ENCODE peak calls at places on chromosomes 2 and 18, in seven cellular contexts. W is K562, H is H1, F is HCT116, A is GM12878, J is HepG2, K is SK-N-SH. O is an unnamed sample.

GRCh38 chr2:145652992-145653545 is 1133.2 kb upstream of the ZEB2 start:
- DNase-seq in W (no peak), J (no peak), F (no peak), A (no peak), H (no peak), K (no peak), O (no peak)

GRCh38 chr2:25794544-25795276 is 83.6 kb downstream of the ASXL2 start:
- DNase-seq in W (no peak), F (no peak), J (no peak), K (no peak), A (peak), H (no peak), O (no peak)

GRCh38 chr18:24023185-24023814 is 8.7 kb downstream of the TTC39C start:
- DNase-seq in W (no peak), K (peak), F (no peak), J (peak), H (no peak), A (no peak), O (no peak)

GRCh38 chr2:165238295-165238694 is 919 bp upstream of the SCN2A start:
- DNase-seq in J (no peak), W (no peak), K (no peak), H (no peak), F (no peak), A (no peak), O (peak)

GRCh38 chr2:6877402-6878305 is at the start of gene RSAD2:
- DNase-seq in A (peak), J (peak), W (peak), H (no peak), K (no peak), F (no peak), O (no peak)

GRCh38 chr2:37894047-37894446 is 31.0 kb upstream of the RMDN2 start:
- DNase-seq in A (no peak), H (no peak), W (no peak), K (no peak), F (no peak), J (no peak), O (no peak)

GRCh38 chr2:47735470-47735869 is 47.5 kb upstream of the MSH6 start:
- DNase-seq in H (no peak), K (no peak), J (no peak), W (no peak), F (no peak), A (no peak), O (no peak)

GRCh38 chr2:152718909-152719645 is 657 bp downstream of the ARL6IP6 start:
- DNase-seq in W (peak), K (peak), F (peak), A (peak), H (peak), J (peak), O (peak)

GRCh38 chr2:9796056-9796792 is 47.0 kb upstream of the TAF1B start:
- DNase-seq in A (no peak), K (peak), W (no peak), H (no peak), F (no peak), J (no peak), O (no peak)

GRCh38 chr2:32680937-32681336 is 53.1 kb downstream of the TTC27 start:
- DNase-seq in A (no peak), H (no peak), J (no peak), W (no peak), F (no peak), K (no peak), O (no peak)

GRCh38 chr18:21605218-21605617 is 4.7 kb upstream of the ESCO1 start:
- DNase-seq in K (no peak), H (no peak), W (no peak), J (no peak), A (no peak), F (no peak), O (no peak)

GRCh38 chr18:30888344-30888743 is 154.2 kb downstream of the DSC3 start:
- DNase-seq in A (no peak), K (no peak), J (no peak), H (no peak), W (no peak), F (no peak), O (no peak)

GRCh38 chr2:127105656-127106456 is 1.1 kb downstream of the BIN1 start:
- DNase-seq in W (no peak), A (no peak), H (no peak), F (no peak), K (peak), J (no peak), O (no peak)

GRCh38 chr2:70688427-70688826 is 79.6 kb downstream of the ADD2 start:
- DNase-seq in H (no peak), K (no peak), J (no peak), F (no peak), W (no peak), A (no peak), O (no peak)

GRCh38 chr2:119862127-119862889 is 102.6 kb downstream of the PTPN4 start:
- DNase-seq in K (no peak), H (no peak), W (no peak), F (no peak), A (peak), J (peak), O (no peak)

GRCh38 chr2:61210332-61210981 is 48.5 kb downstream of the C2orf74 start:
- DNase-seq in J (peak), A (no peak), H (no peak), W (no peak), K (no peak), F (no peak), O (no peak)

GRCh38 chr2:5743992-5744391 is 51.8 kb downstream of the SOX11 start:
- DNase-seq in W (no peak), K (no peak), H (no peak), A (no peak), J (no peak), F (no peak), O (no peak)

GRCh38 chr18:26471027-26471426 is 77.3 kb downstream of the KCTD1 start:
- DNase-seq in A (no peak), J (no peak), K (no peak), F (no peak), W (no peak), H (no peak), O (no peak)

GRCh38 chr2:241933175-241933911 is 63.8 kb downstream of the RTP5 start:
- DNase-seq in J (no peak), F (no peak), W (no peak), H (no peak), K (no peak), A (no peak), O (no peak)

GRCh38 chr2:43879261-43879660 is 40.5 kb downstream of the ABCG8 start:
- DNase-seq in K (no peak), F (no peak), J (no peak), W (no peak), A (no peak), H (no peak), O (no peak)

GRCh38 chr2:27903649-27904544 is 13.4 kb downstream of the BABAM2 start:
- DNase-seq in H (no peak), A (no peak), W (no peak), F (peak), K (no peak), J (no peak), O (no peak)

GRCh38 chr18:3845176-3845575 is 395.2 kb downstream of the TGIF1 start:
- DNase-seq in H (no peak), F (no peak), K (no peak), A (no peak), J (no peak), W (no peak), O (no peak)

GRCh38 chr18:3839481-3840075 is 389.6 kb downstream of the TGIF1 start:
- DNase-seq in J (no peak), F (no peak), A (no peak), H (no peak), W (no peak), K (no peak), O (no peak)

GRCh38 chr18:3848316-3848715 is 398.3 kb downstream of the TGIF1 start:
- DNase-seq in A (no peak), H (no peak), K (no peak), J (no peak), W (no peak), F (no peak), O (no peak)

GRCh38 chr18:3836937-3837336 is 387.0 kb downstream of the TGIF1 start:
- DNase-seq in F (no peak), J (no peak), H (no peak), A (no peak), K (no peak), W (no peak), O (no peak)

DNA sequence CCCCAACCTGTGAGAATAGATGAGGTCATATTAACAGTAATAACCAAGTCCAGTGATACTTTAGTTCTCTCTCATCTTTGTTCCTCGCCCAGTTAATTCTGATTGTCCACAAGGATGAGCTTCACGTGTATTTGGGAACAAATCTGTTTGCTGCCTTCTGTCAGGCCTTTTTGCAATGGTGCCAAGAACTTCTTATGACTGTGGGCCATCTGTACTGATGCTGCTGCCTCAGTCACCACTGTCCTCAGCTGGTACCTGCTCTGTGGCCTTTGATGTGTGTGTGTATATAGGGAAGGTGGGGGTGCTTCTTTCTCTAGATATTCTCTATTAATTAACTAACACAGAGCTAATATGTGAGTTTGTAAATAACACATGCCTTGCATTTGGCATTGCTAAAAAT is 392.9 kb downstream of the TGIF1 start:
- DNase-seq in F (no peak), A (no peak), K (no peak), J (no peak), W (no peak), H (no peak), O (no peak)
- TF ChIP-seq JUND in F (no peak), A (no peak), K (no peak), J (no peak), W (no peak), H (no peak), O (no peak)

DNA sequence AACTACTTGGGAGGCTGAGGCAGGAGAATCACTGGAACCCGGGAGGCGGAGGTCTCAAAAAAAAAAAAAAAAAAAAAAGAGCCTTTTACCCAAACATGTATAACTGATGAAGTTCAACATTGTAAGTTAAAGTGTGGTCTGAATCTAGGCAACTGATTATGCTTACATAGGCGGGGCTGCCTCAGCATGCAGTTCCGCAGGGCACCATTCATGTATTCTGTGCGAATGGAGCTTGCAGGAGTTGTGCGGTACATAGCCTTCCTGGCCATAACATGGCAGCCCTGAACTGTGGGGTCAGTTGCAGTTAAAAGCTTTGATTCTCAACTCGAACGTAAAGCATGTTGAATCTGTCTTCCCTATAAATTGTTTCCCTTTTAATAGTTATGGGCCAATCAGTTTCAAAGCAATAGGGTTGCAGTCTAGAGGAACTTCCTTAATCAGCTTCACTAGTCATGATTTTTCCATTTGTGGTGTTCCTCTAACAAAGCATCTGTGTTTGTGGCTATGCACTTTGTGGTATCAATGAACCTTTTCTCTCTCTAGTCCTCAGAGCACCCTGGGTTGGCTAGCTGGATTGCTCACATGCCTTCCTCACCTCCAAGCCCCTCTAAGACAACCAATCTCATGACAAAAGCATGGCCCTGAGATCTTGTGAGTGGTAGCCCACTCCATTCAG is 30.6 kb upstream of the CEP68 start:
- DNase-seq in J (peak), H (no peak), W (no peak), K (no peak), F (no peak), A (no peak), O (no peak)
- TF ChIP-seq JUND in J (no peak), H (no peak), W (no peak), K (no peak), F (no peak), A (no peak), O (no peak)

GRCh38 chr2:18444806-18445205 is 115.6 kb downstream of the RDH14 start:
- DNase-seq in H (no peak), J (no peak), W (no peak), A (no peak), F (no peak), K (no peak), O (no peak)
- TF ChIP-seq JUND in H (no peak), J (no peak), W (no peak), A (no peak), F (no peak), K (no peak), O (no peak)

DNA sequence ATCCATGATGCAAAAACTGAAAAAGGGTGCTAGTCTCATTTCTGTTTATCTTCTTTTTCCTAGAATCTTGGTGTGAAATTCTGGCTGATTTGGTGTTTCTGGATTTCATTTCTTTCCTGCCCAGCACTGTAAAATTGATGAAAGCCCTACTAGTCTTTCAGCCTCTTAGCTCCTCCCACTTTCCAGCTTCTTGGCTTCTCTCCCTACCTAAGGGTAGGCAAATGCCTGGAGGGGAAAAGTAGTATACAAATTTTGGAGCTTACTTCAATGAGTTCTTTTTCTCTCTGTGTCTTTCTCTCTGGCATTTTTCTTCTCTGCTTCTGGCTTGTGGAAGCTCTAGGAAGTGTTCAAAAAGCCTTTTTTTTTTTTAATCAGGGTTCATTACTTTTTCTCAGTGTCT is 160.5 kb downstream of the XIRP2 start:
- DNase-seq in W (no peak), J (no peak), A (no peak), H (no peak), K (no peak), F (no peak), O (no peak)
- TF ChIP-seq JUND in W (no peak), J (no peak), A (no peak), H (no peak), K (no peak), F (no peak), O (no peak)